ENCODE peak calls at places on chromosomes 6 and 20, in five cellular contexts. X, K, C, D and Q are unnamed samples.

GRCh38 chr6:148999501-148999900 is 252.7 kb downstream of the UST start:
- DNase-seq in X (no peak), K (no peak), C (no peak), D (no peak), Q (no peak)

GRCh38 chr6:74851598-74851997 is 354.3 kb downstream of the COL12A1 start:
- DNase-seq in X (no peak), K (no peak), C (no peak), D (no peak), Q (no peak)

GRCh38 chr20:23541330-23541729 is 27.0 kb downstream of the CST9L start:
- DNase-seq in X (no peak), K (no peak), C (no peak), D (no peak), Q (no peak)

GRCh38 chr20:51128198-51128597 is 105.3 kb upstream of the KCNG1 start:
- DNase-seq in X (peak; percentile 18), K (no peak), C (peak; percentile 51), D (no peak), Q (no peak)

GRCh38 chr6:79984261-79984660 is 20.2 kb upstream of the TTK start:
- DNase-seq in X (no peak), K (no peak), C (no peak), D (peak; percentile 46), Q (no peak)

GRCh38 chr20:588476-588875 is 21.6 kb downstream of the TCF15 start:
- DNase-seq in X (no peak), K (no peak), C (no peak), D (no peak), Q (no peak)

GRCh38 chr6:72948153-72948552 is 277.1 kb downstream of the KHDC1L start:
- DNase-seq in X (no peak), K (no peak), C (no peak), D (no peak), Q (no peak)

GRCh38 chr6:128520436-128521301 is at the start of gene PTPRK:
- DNase-seq in X (peak; percentile 88), K (peak; percentile 95), C (peak; percentile 92), D (peak; percentile 81), Q (peak; percentile 95)

GRCh38 chr6:53651764-53652401 is 13.7 kb downstream of the KLHL31 start:
- DNase-seq in X (peak; percentile 85), K (peak; percentile 79), C (peak; percentile 86), D (peak; percentile 79), Q (peak; percentile 92)